ENCODE peak calls at places on chromosomes 5 and 9, in four cellular contexts. Z is spleen; X is CD8-positive, alpha-beta T cell; U is heart left ventricle. O is an unnamed sample.

GRCh38 chr9:37840560-37841194 is 40.1 kb downstream of the DCAF10 start:
- DNase-seq in Z (no peak), X (no peak), U (no peak), O (no peak)

GRCh38 chr9:111983484-111983908 is 86.9 kb downstream of the UGCG start:
- DNase-seq in Z (no peak), X (no peak), U (no peak), O (no peak)

GRCh38 chr5:109759304-109759703 is 69.6 kb downstream of the MAN2A1 start:
- DNase-seq in Z (no peak), X (no peak), U (no peak), O (no peak)

GRCh38 chr5:7728076-7728475 is 122.9 kb downstream of the CFAP90 start:
- DNase-seq in Z (no peak), X (no peak), U (no peak), O (no peak)

GRCh38 chr5:67179695-67180302 is 16.8 kb downstream of the CD180 start:
- DNase-seq in Z (no peak), X (no peak), U (no peak), O (no peak)

GRCh38 chr9:123957168-123957721 is 27.3 kb upstream of the DENND1A start:
- DNase-seq in Z (no peak), X (no peak), U (no peak), O (no peak)

GRCh38 chr9:84340535-84340934 is at the start of gene SLC28A3:
- DNase-seq in Z (no peak), X (no peak), U (no peak), O (no peak)

GRCh38 chr9:34496149-34496712 is 26.6 kb downstream of the ENHO start:
- DNase-seq in Z (no peak), X (no peak), U (no peak), O (no peak)

GRCh38 chr9:97412628-97413382 is 909 bp downstream of the TDRD7 start:
- DNase-seq in Z (no peak), X (no peak), U (no peak), O (no peak)

GRCh38 chr9:99023831-99024230 is 80.1 kb downstream of the COL15A1 start:
- DNase-seq in Z (no peak), X (no peak), U (peak; percentile 29), O (no peak)

GRCh38 chr9:82466616-82467251 is 478.2 kb downstream of the SPATA31D1 start:
- DNase-seq in Z (no peak), X (no peak), U (peak; percentile 19), O (no peak)

GRCh38 chr9:120710110-120710981 is 3.9 kb downstream of the MEGF9 start:
- DNase-seq in Z (no peak), X (peak; percentile 23), U (no peak), O (peak; percentile 31)

GRCh38 chr9:95074632-95075269 is 242.8 kb downstream of the FANCC start:
- DNase-seq in Z (no peak), X (no peak), U (no peak), O (no peak)

GRCh38 chr9:28073278-28073677 is 500.0 kb upstream of the C9orf72 start:
- DNase-seq in Z (no peak), X (no peak), U (peak; percentile 6), O (no peak)

GRCh38 chr9:107488400-107489143 is 997 bp downstream of the KLF4 start:
- DNase-seq in Z (peak; percentile 86), X (no peak), U (peak; percentile 73), O (no peak)

GRCh38 chr5:78533356-78533755 is 115.2 kb downstream of the LHFPL2 start:
- DNase-seq in Z (no peak), X (no peak), U (no peak), O (no peak)

GRCh38 chr5:30890377-30890776 is 303.1 kb upstream of the CDH6 start:
- DNase-seq in Z (no peak), X (no peak), U (no peak), O (no peak)

GRCh38 chr5:149002053-149002452 is 60.8 kb downstream of the SH3TC2 start:
- DNase-seq in Z (no peak), X (no peak), U (peak; percentile 18), O (no peak)

GRCh38 chr5:149283611-149284480 is 12.2 kb downstream of the AFAP1L1 start:
- DNase-seq in Z (no peak), X (no peak), U (no peak), O (no peak)

DNA sequence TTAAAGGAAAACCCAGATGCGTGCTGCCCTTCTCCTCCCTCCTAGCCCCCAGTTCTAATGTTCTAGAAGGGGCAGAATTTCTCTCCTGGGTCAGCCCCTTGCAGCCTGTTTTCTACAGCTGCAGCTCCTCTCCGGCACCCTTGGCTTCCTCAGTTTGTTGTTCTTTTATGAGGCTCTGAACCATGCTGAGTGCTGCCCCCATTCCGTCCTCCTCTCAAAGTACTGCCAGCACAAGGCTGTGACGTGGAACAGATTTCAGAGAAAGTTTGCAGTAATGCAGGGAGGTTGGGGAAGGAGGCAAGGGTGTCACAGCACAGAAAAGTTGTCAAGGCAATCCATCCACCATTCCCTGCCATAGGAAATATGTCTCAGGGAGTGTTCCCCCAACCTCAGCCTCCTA is 63.3 kb downstream of the RGS3 start:
- DNase-seq in Z (peak; percentile 51), X (peak; percentile 48), U (no peak), O (no peak)
- H3K4me1 ChIP-seq in Z (peaks cover 100% of the 10 kb centered on the region), X (peaks cover 69% of the 10 kb centered on the region), U (peaks cover 80% of the 10 kb centered on the region), O (peaks cover 31% of the 10 kb centered on the region)

DNA sequence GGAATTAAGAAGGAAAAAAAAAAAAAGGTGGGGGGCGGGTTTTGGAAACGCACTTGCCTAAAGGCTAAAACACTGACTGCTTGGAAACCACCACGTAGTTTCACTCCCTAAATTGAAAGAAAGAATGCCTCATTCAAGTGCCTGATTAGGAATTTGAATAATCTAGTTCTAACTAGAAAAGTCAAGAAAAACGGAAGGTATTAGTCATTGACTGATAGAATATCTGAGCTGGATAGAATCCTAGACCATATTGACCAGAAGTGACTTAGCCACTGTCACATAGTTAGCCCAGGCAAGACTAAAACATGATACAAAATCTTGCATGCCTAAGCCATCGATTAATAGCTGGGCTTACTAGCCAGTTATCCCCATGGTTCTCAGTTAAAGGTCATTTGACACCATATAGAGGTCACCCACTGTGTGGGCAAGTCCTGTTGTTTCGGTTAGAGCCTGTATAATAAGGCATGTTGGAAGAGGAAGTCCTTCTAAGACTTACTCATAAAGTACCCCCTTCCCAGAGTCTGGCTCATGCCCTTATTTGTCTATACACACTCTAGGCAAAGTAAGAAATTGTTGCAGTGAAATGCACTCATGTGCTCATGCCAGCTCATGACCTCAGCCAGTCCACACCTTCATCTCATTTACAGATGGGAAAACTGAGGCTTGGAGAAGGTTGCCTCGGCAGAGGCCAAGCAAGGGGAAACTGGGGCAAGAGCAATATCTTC is 40.2 kb downstream of the SH3RF2 start:
- DNase-seq in Z (no peak), X (no peak), U (no peak), O (no peak)
- H3K27ac ChIP-seq in Z (no peak overlapping the region), X (no peak overlapping the region), U (no peak overlapping the region), O (no peak overlapping the region)

DNA sequence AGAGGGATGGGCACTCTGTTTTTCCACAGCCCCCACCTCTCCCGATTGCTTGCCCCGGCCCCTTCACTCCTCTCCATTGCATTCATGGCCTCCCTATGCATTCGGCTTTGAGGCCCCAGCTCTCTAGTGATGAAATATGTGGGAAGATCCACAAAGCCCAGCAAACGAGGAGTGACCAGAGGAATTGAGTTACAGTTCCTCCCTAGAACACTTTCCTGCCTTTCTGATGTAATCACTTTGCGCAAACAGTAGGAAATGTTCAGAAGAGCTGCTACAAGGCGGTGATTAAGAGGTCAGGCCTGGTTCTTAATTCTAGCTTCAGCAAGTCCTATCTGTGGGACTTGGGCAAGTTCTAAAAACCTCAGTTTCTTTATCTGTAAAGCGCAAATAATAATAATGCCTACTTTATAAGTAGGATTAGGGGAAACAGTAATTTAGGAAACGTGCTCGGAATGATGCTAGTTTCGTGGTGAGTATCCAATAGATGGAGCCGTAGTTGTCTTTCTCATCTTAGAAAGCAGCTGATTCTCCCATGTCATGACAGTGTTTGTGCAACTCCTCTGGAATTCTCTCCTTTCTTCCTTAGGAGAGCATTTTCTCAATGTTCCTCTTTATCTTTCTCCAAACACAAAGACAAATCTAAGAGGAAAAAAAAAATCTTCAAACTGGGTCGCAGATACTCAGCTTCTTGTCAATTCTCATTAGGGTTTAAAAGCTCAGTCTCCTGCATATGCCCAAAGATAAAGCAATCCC is 99.5 kb upstream of the MSX2 start:
- DNase-seq in Z (no peak), X (no peak), U (no peak), O (no peak)
- H3K27me3 ChIP-seq in Z (no peaks in the 10 kb centered on the region), X (no peaks in the 10 kb centered on the region), U (peaks cover 3% of the 10 kb centered on the region), O (no peaks in the 10 kb centered on the region)

DNA sequence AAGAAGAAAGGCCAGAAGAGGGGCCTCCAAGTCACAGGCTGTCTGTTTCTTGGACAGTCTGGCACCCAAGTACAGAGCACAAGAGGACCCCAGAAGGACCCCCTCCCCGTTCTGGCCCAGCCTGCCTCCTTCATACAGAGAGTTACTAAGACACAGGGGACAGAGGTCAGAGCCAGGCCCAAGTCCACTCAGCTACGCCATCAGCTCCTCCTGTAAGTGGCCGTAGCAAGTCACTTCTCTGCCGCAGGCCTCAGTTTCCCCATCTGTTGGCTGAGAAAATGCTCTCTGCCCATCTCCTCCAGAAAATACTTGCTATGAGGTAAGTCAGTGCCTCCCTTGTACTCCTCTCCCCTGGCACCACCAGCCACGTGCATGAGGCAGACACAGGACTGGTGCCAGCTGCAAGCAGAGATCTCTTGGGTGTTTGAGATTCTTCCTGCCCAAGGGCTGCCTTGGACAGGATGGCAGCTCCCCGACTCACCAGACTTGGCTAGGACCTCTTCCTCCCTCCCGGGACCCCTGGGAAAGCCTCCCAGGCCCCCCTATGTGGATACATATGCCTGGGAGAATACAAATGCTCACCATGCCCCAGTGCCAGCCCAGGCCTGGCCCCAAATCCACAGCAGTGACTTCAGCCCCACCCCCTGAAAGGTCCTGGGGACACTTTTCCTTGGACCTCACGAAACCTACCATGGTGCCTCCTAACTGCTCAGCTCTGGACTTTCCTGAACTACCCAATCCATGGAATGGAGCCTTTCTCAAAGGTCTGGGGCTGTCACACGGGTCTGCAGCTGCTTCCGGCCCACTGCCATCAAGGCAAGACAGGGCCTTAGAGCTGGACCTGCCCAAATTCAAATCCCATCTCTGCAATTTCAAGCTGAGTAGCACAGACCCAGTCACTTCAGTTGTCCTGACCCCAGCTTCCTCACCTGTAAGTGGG is 5.1 kb downstream of the EEIG1 start:
- DNase-seq in Z (no peak), X (no peak), U (no peak), O (no peak)
- H3K4me1 ChIP-seq in Z (peaks cover 96% of the 10 kb centered on the region), X (peaks cover 54% of the 10 kb centered on the region), U (peaks cover 94% of the 10 kb centered on the region), O (peaks cover 74% of the 10 kb centered on the region)

GRCh38 chr5:142246263-142246662 is 78.6 kb downstream of the SPRY4 start:
- DNase-seq in Z (no peak), X (no peak), U (no peak), O (no peak)

GRCh38 chr5:142242272-142242671 is 82.5 kb downstream of the SPRY4 start:
- DNase-seq in Z (no peak), X (no peak), U (no peak), O (no peak)

GRCh38 chr5:142248853-142249462 is 75.9 kb downstream of the SPRY4 start:
- DNase-seq in Z (no peak), X (no peak), U (peak; percentile 33), O (no peak)

GRCh38 chr5:142244440-142244839 is 80.4 kb downstream of the SPRY4 start:
- DNase-seq in Z (no peak), X (no peak), U (no peak), O (no peak)

GRCh38 chr5:142245776-142246175 is 79.0 kb downstream of the SPRY4 start:
- DNase-seq in Z (no peak), X (no peak), U (no peak), O (no peak)
- H3K27ac ChIP-seq in Z (no peak overlapping the region), X (no peak overlapping the region), U (no peak overlapping the region), O (no peak overlapping the region)

GRCh38 chr9:126667190-126668055 is 53.7 kb downstream of the LMX1B start:
- DNase-seq in Z (no peak), X (no peak), U (no peak), O (no peak)
- H3K27me3 ChIP-seq in Z (peaks cover 15% of the 10 kb centered on the region), X (no peaks in the 10 kb centered on the region), U (no peaks in the 10 kb centered on the region), O (peaks cover under 1% of the 10 kb centered on the region)

O was measured in effector memory CD4-positive, alpha-beta T cell.